ENCODE peak calls at places on chromosomes 13 and 19, in seven cellular contexts. One of them, this sample, is unnamed.

GRCh38 chr13:52399037-52399436 is 6.9 kb downstream of the THSD1 start:
- DNase-seq in Peyer's patch: no peak
- DNase-seq in A549: no peak
- DNase-seq in prostate gland: no peak
- DNase-seq in endothelial cell of umbilical vein: no peak
- DNase-seq in IMR-90: no peak
- DNase-seq in H1: no peak
- DNase-seq in this sample: no peak

GRCh38 chr13:40346592-40346991 is 319.8 kb downstream of the FOXO1 start:
- DNase-seq in Peyer's patch: no peak
- DNase-seq in A549: no peak
- DNase-seq in prostate gland: no peak
- DNase-seq in endothelial cell of umbilical vein: peak
- DNase-seq in IMR-90: no peak
- DNase-seq in H1: no peak
- DNase-seq in this sample: no peak

GRCh38 chr19:56096665-56097064 is 24.4 kb downstream of the ZNF787 start:
- DNase-seq in Peyer's patch: no peak
- DNase-seq in A549: no peak
- DNase-seq in prostate gland: no peak
- DNase-seq in endothelial cell of umbilical vein: no peak
- DNase-seq in IMR-90: no peak
- DNase-seq in H1: no peak
- DNase-seq in this sample: no peak

GRCh38 chr19:54653181-54653809 is 9.5 kb upstream of the LILRB4 start:
- DNase-seq in Peyer's patch: no peak
- DNase-seq in A549: peak
- DNase-seq in prostate gland: no peak
- DNase-seq in endothelial cell of umbilical vein: peak
- DNase-seq in IMR-90: peak
- DNase-seq in H1: no peak
- DNase-seq in this sample: no peak

GRCh38 chr19:55913643-55914268 is 18.4 kb downstream of the NLRP13 start:
- DNase-seq in Peyer's patch: no peak
- DNase-seq in A549: no peak
- DNase-seq in prostate gland: no peak
- DNase-seq in endothelial cell of umbilical vein: no peak
- DNase-seq in IMR-90: no peak
- DNase-seq in H1: no peak
- DNase-seq in this sample: no peak

GRCh38 chr19:43780706-43781525 is at the start of gene KCNN4:
- DNase-seq in Peyer's patch: peak
- DNase-seq in A549: peak
- DNase-seq in prostate gland: no peak
- DNase-seq in endothelial cell of umbilical vein: no peak
- DNase-seq in IMR-90: peak
- DNase-seq in H1: no peak
- DNase-seq in this sample: peak

GRCh38 chr13:49858183-49858856 is 65.8 kb upstream of the KPNA3 start:
- DNase-seq in Peyer's patch: no peak
- DNase-seq in A549: peak
- DNase-seq in prostate gland: peak
- DNase-seq in endothelial cell of umbilical vein: no peak
- DNase-seq in IMR-90: peak
- DNase-seq in H1: no peak
- DNase-seq in this sample: peak

GRCh38 chr19:2167896-2168618 is 4.3 kb downstream of the DOT1L start:
- DNase-seq in Peyer's patch: peak
- DNase-seq in A549: no peak
- DNase-seq in prostate gland: no peak
- DNase-seq in endothelial cell of umbilical vein: peak
- DNase-seq in IMR-90: peak
- DNase-seq in H1: no peak
- DNase-seq in this sample: peak

GRCh38 chr13:23467048-23467931 is 33.8 kb upstream of the SACS start:
- DNase-seq in Peyer's patch: no peak
- DNase-seq in A549: no peak
- DNase-seq in prostate gland: no peak
- DNase-seq in endothelial cell of umbilical vein: no peak
- DNase-seq in IMR-90: peak
- DNase-seq in H1: no peak
- DNase-seq in this sample: no peak

GRCh38 chr19:35935911-35936737 is at the start of gene LRFN3:
- DNase-seq in Peyer's patch: peak
- DNase-seq in A549: peak
- DNase-seq in prostate gland: peak
- DNase-seq in endothelial cell of umbilical vein: peak
- DNase-seq in IMR-90: peak
- DNase-seq in H1: no peak
- DNase-seq in this sample: peak

GRCh38 chr19:53818756-53819155 is 5.4 kb downstream of the NLRP12 start:
- DNase-seq in Peyer's patch: no peak
- DNase-seq in A549: no peak
- DNase-seq in prostate gland: no peak
- DNase-seq in endothelial cell of umbilical vein: no peak
- DNase-seq in IMR-90: no peak
- DNase-seq in H1: no peak
- DNase-seq in this sample: no peak

GRCh38 chr13:27148900-27149299 is 22.7 kb downstream of the USP12 start:
- DNase-seq in Peyer's patch: no peak
- DNase-seq in A549: no peak
- DNase-seq in prostate gland: no peak
- DNase-seq in endothelial cell of umbilical vein: no peak
- DNase-seq in IMR-90: no peak
- DNase-seq in H1: no peak
- DNase-seq in this sample: no peak

GRCh38 chr13:44270153-44270552 is 103.5 kb upstream of the SERP2 start:
- DNase-seq in Peyer's patch: no peak
- DNase-seq in A549: no peak
- DNase-seq in prostate gland: no peak
- DNase-seq in endothelial cell of umbilical vein: no peak
- DNase-seq in IMR-90: no peak
- DNase-seq in H1: no peak
- DNase-seq in this sample: no peak

GRCh38 chr13:109968876-109969577 is 182.6 kb upstream of the IRS2 start:
- DNase-seq in Peyer's patch: no peak
- DNase-seq in A549: no peak
- DNase-seq in prostate gland: no peak
- DNase-seq in endothelial cell of umbilical vein: no peak
- DNase-seq in IMR-90: no peak
- DNase-seq in H1: no peak
- DNase-seq in this sample: no peak

GRCh38 chr19:34732548-34733255 is 1.3 kb upstream of the ZNF181 start:
- DNase-seq in Peyer's patch: no peak
- DNase-seq in A549: no peak
- DNase-seq in prostate gland: no peak
- DNase-seq in endothelial cell of umbilical vein: no peak
- DNase-seq in IMR-90: no peak
- DNase-seq in H1: no peak
- DNase-seq in this sample: peak
- TF ChIP-seq CTCF in Peyer's patch: no peak
- TF ChIP-seq CTCF in A549: no peak
- TF ChIP-seq CTCF in prostate gland: no peak
- TF ChIP-seq CTCF in endothelial cell of umbilical vein: no peak
- TF ChIP-seq CTCF in IMR-90: no peak
- TF ChIP-seq CTCF in H1: no peak
- TF ChIP-seq CTCF in this sample: no peak

GRCh38 chr19:6412111-6412999 is 12.3 kb downstream of the KHSRP start:
- DNase-seq in Peyer's patch: peak
- DNase-seq in A549: no peak
- DNase-seq in prostate gland: peak
- DNase-seq in endothelial cell of umbilical vein: no peak
- DNase-seq in IMR-90: no peak
- DNase-seq in H1: peak
- DNase-seq in this sample: peak
- TF ChIP-seq POLR2A in Peyer's patch: no peak
- TF ChIP-seq POLR2A in A549: no peak
- TF ChIP-seq POLR2A in prostate gland: no peak
- TF ChIP-seq POLR2A in endothelial cell of umbilical vein: peak
- TF ChIP-seq POLR2A in IMR-90: no peak
- TF ChIP-seq POLR2A in H1: peak
- TF ChIP-seq POLR2A in this sample: no peak

GRCh38 chr19:19170053-19170945 is at the start of gene MEF2B:
- DNase-seq in Peyer's patch: peak
- DNase-seq in A549: no peak
- DNase-seq in prostate gland: peak
- DNase-seq in endothelial cell of umbilical vein: peak
- DNase-seq in IMR-90: peak
- DNase-seq in H1: peak
- DNase-seq in this sample: peak

GRCh38 chr19:19171110-19171672 is 1.1 kb upstream of the MEF2B start:
- DNase-seq in Peyer's patch: no peak
- DNase-seq in A549: no peak
- DNase-seq in prostate gland: no peak
- DNase-seq in endothelial cell of umbilical vein: no peak
- DNase-seq in IMR-90: no peak
- DNase-seq in H1: no peak
- DNase-seq in this sample: no peak

GRCh38 chr19:19167612-19168011 is 2.5 kb downstream of the MEF2B start:
- DNase-seq in Peyer's patch: no peak
- DNase-seq in A549: no peak
- DNase-seq in prostate gland: no peak
- DNase-seq in endothelial cell of umbilical vein: no peak
- DNase-seq in IMR-90: no peak
- DNase-seq in H1: no peak
- DNase-seq in this sample: no peak

GRCh38 chr19:19169236-19170052 is 619 bp downstream of the MEF2B start:
- DNase-seq in Peyer's patch: no peak
- DNase-seq in A549: no peak
- DNase-seq in prostate gland: no peak
- DNase-seq in endothelial cell of umbilical vein: no peak
- DNase-seq in IMR-90: no peak
- DNase-seq in H1: no peak
- DNase-seq in this sample: no peak

DNA sequence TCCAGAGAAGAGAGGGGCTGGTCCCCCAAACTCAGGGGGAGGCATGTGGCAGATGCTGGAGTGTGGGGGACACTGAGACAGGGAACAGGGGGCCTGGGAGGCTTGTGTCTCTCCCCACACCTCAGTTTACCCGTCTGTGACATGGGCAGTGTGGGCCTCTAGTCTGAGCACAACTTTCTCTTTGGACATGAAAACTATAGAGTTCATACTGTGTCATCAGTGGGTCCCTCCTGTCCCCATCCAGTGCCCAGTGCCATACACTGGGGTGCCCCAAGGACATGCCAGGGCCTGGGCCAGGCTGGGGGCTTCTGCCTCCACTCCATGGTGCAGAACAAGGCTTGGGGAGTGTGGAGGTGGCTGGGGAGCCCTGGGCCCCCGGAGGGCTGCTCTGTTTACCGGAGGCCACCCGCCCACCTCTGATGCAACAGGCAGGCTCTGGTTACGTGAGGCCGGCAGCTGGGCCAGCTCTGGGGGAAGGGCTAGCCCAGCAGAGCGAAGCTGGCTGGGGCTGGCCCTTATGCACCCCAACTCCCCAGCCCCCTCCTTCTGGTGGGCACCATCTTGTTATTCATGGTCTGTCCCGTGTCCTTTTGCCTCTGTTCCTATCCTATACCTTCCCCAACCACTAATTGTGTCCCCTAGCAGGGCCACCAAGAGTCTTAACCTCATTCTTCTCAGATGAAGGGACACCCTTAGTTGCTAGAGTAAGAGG is 1.9 kb upstream of the MEF2B start:
- DNase-seq in Peyer's patch: no peak
- DNase-seq in A549: no peak
- DNase-seq in prostate gland: no peak
- DNase-seq in endothelial cell of umbilical vein: no peak
- DNase-seq in IMR-90: peak
- DNase-seq in H1: no peak
- DNase-seq in this sample: no peak
- H3K27ac ChIP-seq in Peyer's patch: no peak
- H3K27ac ChIP-seq in A549: peak
- H3K27ac ChIP-seq in prostate gland: no peak
- H3K27ac ChIP-seq in endothelial cell of umbilical vein: no peak
- H3K27ac ChIP-seq in IMR-90: peak
- H3K27ac ChIP-seq in H1: no peak
- H3K27ac ChIP-seq in this sample: no peak

GRCh38 chr19:15475169-15475568 is 4.1 kb downstream of the PGLYRP2 start:
- DNase-seq in Peyer's patch: no peak
- DNase-seq in A549: no peak
- DNase-seq in prostate gland: no peak
- DNase-seq in endothelial cell of umbilical vein: no peak
- DNase-seq in IMR-90: no peak
- DNase-seq in H1: no peak
- DNase-seq in this sample: no peak

GRCh38 chr19:15476334-15476733 is 3.0 kb downstream of the PGLYRP2 start:
- DNase-seq in Peyer's patch: no peak
- DNase-seq in A549: no peak
- DNase-seq in prostate gland: no peak
- DNase-seq in endothelial cell of umbilical vein: no peak
- DNase-seq in IMR-90: no peak
- DNase-seq in H1: no peak
- DNase-seq in this sample: no peak

GRCh38 chr19:15475611-15476010 is 3.7 kb downstream of the PGLYRP2 start:
- DNase-seq in Peyer's patch: no peak
- DNase-seq in A549: no peak
- DNase-seq in prostate gland: no peak
- DNase-seq in endothelial cell of umbilical vein: no peak
- DNase-seq in IMR-90: no peak
- DNase-seq in H1: no peak
- DNase-seq in this sample: no peak

GRCh38 chr19:15479391-15480345 is at the start of gene PGLYRP2:
- DNase-seq in Peyer's patch: no peak
- DNase-seq in A549: no peak
- DNase-seq in prostate gland: peak
- DNase-seq in endothelial cell of umbilical vein: no peak
- DNase-seq in IMR-90: no peak
- DNase-seq in H1: no peak
- DNase-seq in this sample: no peak
- TF ChIP-seq CTCF in Peyer's patch: no peak
- TF ChIP-seq CTCF in A549: no peak
- TF ChIP-seq CTCF in prostate gland: peak
- TF ChIP-seq CTCF in endothelial cell of umbilical vein: peak
- TF ChIP-seq CTCF in IMR-90: no peak
- TF ChIP-seq CTCF in H1: no peak
- TF ChIP-seq CTCF in this sample: no peak

GRCh38 chr13:33542309-33543088 is 256.9 kb upstream of the STARD13 start:
- DNase-seq in Peyer's patch: peak
- DNase-seq in A549: peak
- DNase-seq in prostate gland: peak
- DNase-seq in endothelial cell of umbilical vein: peak
- DNase-seq in IMR-90: peak
- DNase-seq in H1: peak
- DNase-seq in this sample: peak
- TF ChIP-seq POLR2A in Peyer's patch: peak
- TF ChIP-seq POLR2A in A549: peak
- TF ChIP-seq POLR2A in prostate gland: peak
- TF ChIP-seq POLR2A in endothelial cell of umbilical vein: peak
- TF ChIP-seq POLR2A in IMR-90: peak
- TF ChIP-seq POLR2A in H1: peak
- TF ChIP-seq POLR2A in this sample: peak

GRCh38 chr19:12984683-12985048 is 10.6 kb upstream of the NFIX start:
- DNase-seq in Peyer's patch: no peak
- DNase-seq in A549: no peak
- DNase-seq in prostate gland: no peak
- DNase-seq in endothelial cell of umbilical vein: no peak
- DNase-seq in IMR-90: no peak
- DNase-seq in H1: no peak
- DNase-seq in this sample: no peak
- H3K27ac ChIP-seq in Peyer's patch: peak
- H3K27ac ChIP-seq in A549: no peak
- H3K27ac ChIP-seq in prostate gland: peak
- H3K27ac ChIP-seq in endothelial cell of umbilical vein: no peak
- H3K27ac ChIP-seq in IMR-90: no peak
- H3K27ac ChIP-seq in H1: no peak
- H3K27ac ChIP-seq in this sample: peak